ENCODE peak calls at places on chromosomes 2 and 18, in eight cellular contexts. F is NCI-H1105, A is posterior cingulate gyrus, G is endothelial cell, O is HCEC 1CT, U is occipital lobe, T is GDM1, W is EL. K is an unnamed sample.
A peak's percentile ranks its signal among the peaks of the same experiment; 100 is the strongest.

GRCh38 chr2:152710713-152711112 is 6.5 kb downstream of the PRPF40A start:
- DNase-seq in U (no peak), W (peak; percentile 61), A (no peak), G (no peak), T (no peak), F (no peak), O (no peak), K (no peak)

GRCh38 chr2:67625671-67626070 is 228.5 kb downstream of the ETAA1 start:
- DNase-seq in G (no peak), O (peak; percentile 75), W (peak; percentile 75), A (no peak), U (no peak), T (no peak), F (no peak), K (no peak)

GRCh38 chr2:105388971-105389381 is 9.9 kb downstream of the FHL2 start:
- DNase-seq in G (no peak), F (no peak), T (no peak), O (peak; percentile 95), W (peak; percentile 94), A (no peak), U (no peak), K (no peak)

GRCh38 chr2:217966399-217967068 is 36.3 kb downstream of the TNS1 start:
- DNase-seq in W (no peak), T (no peak), O (peak; percentile 57), A (no peak), F (no peak), G (no peak), U (no peak), K (no peak)

GRCh38 chr2:83386559-83386958 is 1072.5 kb downstream of the SUCLG1 start:
- DNase-seq in A (no peak), O (no peak), G (no peak), W (peak; percentile 58), U (no peak), T (no peak), F (no peak), K (no peak)

GRCh38 chr18:26405190-26405781 is 143.1 kb downstream of the KCTD1 start:
- DNase-seq in T (no peak), U (peak; percentile 3), W (peak; percentile 41), O (peak; percentile 48), A (no peak), G (no peak), F (peak; percentile 9), K (no peak)

GRCh38 chr2:73301636-73302035 is 8.3 kb upstream of the EGR4 start:
- DNase-seq in T (no peak), G (no peak), U (no peak), O (no peak), A (no peak), W (no peak), F (no peak), K (no peak)

GRCh38 chr2:240060977-240061591 is 7.8 kb upstream of the OR6B3 start:
- DNase-seq in U (no peak), G (peak; percentile 50), T (peak; percentile 1), F (peak; percentile 40), O (peak; percentile 47), W (peak; percentile 46), A (no peak), K (no peak)

GRCh38 chr2:71064110-71064611 is 4.3 kb upstream of the NAGK start:
- DNase-seq in T (no peak), W (no peak), A (no peak), F (no peak), U (no peak), O (no peak), G (no peak), K (no peak)

GRCh38 chr2:164967349-164967748 is 12.0 kb upstream of the SLC38A11 start:
- DNase-seq in T (no peak), U (no peak), F (no peak), A (no peak), O (no peak), G (no peak), W (no peak), K (no peak)

GRCh38 chr2:176457486-176457885 is 188.2 kb downstream of the MTX2 start:
- DNase-seq in F (no peak), W (no peak), U (no peak), T (no peak), A (no peak), G (no peak), O (peak; percentile 43), K (no peak)